ENCODE peak calls at places on chromosomes 1 and 21, in six cellular contexts. U is lung, N is uterus, M is A549, H is mesendoderm, S is tibial nerve. W is an unnamed sample.

GRCh38 chr1:19840228-19840627 is 25.1 kb upstream of the RNF186 start:
- DNase-seq in U (no peak), N (no peak), M (no peak), H (no peak), S (no peak), W (no peak)

GRCh38 chr1:109482796-109483638 is 688 bp upstream of the ATXN7L2 start:
- DNase-seq in U (no peak), N (peak; percentile 58), M (no peak), H (no peak), S (no peak), W (no peak)

GRCh38 chr1:115762792-115763191 is 5.7 kb downstream of the CASQ2 start:
- DNase-seq in U (no peak), N (no peak), M (no peak), H (no peak), S (no peak), W (no peak)

GRCh38 chr1:221987860-221988520 is 246.1 kb upstream of the DUSP10 start:
- DNase-seq in U (no peak), N (no peak), M (peak; percentile 33), H (peak; percentile 45), S (no peak), W (no peak)

GRCh38 chr1:226662704-226663326 is 76.3 kb downstream of the ITPKB start:
- DNase-seq in U (peak; percentile 72), N (peak; percentile 77), M (peak; percentile 40), H (peak; percentile 83), S (peak; percentile 71), W (peak; percentile 25)

GRCh38 chr1:11216074-11216473 is 26.9 kb downstream of the ANGPTL7 start:
- DNase-seq in U (no peak), N (no peak), M (no peak), H (no peak), S (no peak), W (no peak)

GRCh38 chr1:162918111-162918754 is 57.3 kb upstream of the CCDC190 start:
- DNase-seq in U (no peak), N (no peak), M (no peak), H (no peak), S (no peak), W (no peak)

GRCh38 chr21:25507522-25507921 is 99.8 kb downstream of the MRPL39 start:
- DNase-seq in U (no peak), N (no peak), M (peak; percentile 2), H (peak; percentile 26), S (no peak), W (no peak)

GRCh38 chr1:235056937-235057336 is 71.7 kb downstream of the TOMM20 start:
- DNase-seq in U (no peak), N (no peak), M (peak; percentile 68), H (no peak), S (no peak), W (no peak)

GRCh38 chr1:199173356-199173755 is 534.5 kb downstream of the PTPRC start:
- DNase-seq in U (no peak), N (no peak), M (no peak), H (no peak), S (no peak), W (no peak)

GRCh38 chr1:4058706-4059105 is 158.6 kb upstream of the C1orf174 start:
- DNase-seq in U (no peak), N (no peak), M (no peak), H (no peak), S (no peak), W (no peak)

GRCh38 chr1:164769504-164770148 is 210.6 kb downstream of the PBX1 start:
- DNase-seq in U (no peak), N (no peak), M (no peak), H (no peak), S (no peak), W (no peak)

GRCh38 chr1:92567211-92567868 is 80.6 kb upstream of the GFI1 start:
- DNase-seq in U (no peak), N (no peak), M (no peak), H (no peak), S (no peak), W (no peak)

GRCh38 chr1:9628541-9629444 is 22.7 kb upstream of the PIK3CD start:
- DNase-seq in U (no peak), N (no peak), M (no peak), H (no peak), S (no peak), W (no peak)

GRCh38 chr1:211335507-211336157 is 9.0 kb downstream of the TRAF5 start:
- DNase-seq in U (no peak), N (no peak), M (no peak), H (no peak), S (no peak), W (no peak)

GRCh38 chr1:3883194-3883920 is 16.7 kb downstream of the C1orf174 start:
- DNase-seq in U (no peak), N (no peak), M (no peak), H (no peak), S (no peak), W (no peak)

GRCh38 chr21:45523411-45524101 is 18.7 kb downstream of the SLC19A1 start:
- DNase-seq in U (no peak), N (peak; percentile 12), M (no peak), H (no peak), S (peak; percentile 11), W (no peak)

GRCh38 chr21:43936186-43936967 is 71.4 kb downstream of the AGPAT3 start:
- DNase-seq in U (no peak), N (no peak), M (no peak), H (no peak), S (no peak), W (peak; percentile 16)

GRCh38 chr1:30852026-30852425 is 56.5 kb downstream of the SDC3 start:
- DNase-seq in U (peak; percentile 85), N (no peak), M (peak; percentile 11), H (no peak), S (peak; percentile 56), W (no peak)

GRCh38 chr1:219927298-219927955 is 930 bp downstream of the SLC30A10 start:
- DNase-seq in U (no peak), N (no peak), M (no peak), H (no peak), S (no peak), W (no peak)

GRCh38 chr1:219927956-219928790 is at the start of gene SLC30A10:
- DNase-seq in U (no peak), N (no peak), M (peak; percentile 18), H (peak; percentile 37), S (no peak), W (peak; percentile 38)

GRCh38 chr1:219924348-219924747 is 4.0 kb downstream of the SLC30A10 start:
- DNase-seq in U (no peak), N (no peak), M (no peak), H (no peak), S (no peak), W (no peak)

GRCh38 chr1:219928791-219929118 is 398 bp upstream of the SLC30A10 start:
- DNase-seq in U (no peak), N (no peak), M (no peak), H (no peak), S (no peak), W (no peak)

DNA sequence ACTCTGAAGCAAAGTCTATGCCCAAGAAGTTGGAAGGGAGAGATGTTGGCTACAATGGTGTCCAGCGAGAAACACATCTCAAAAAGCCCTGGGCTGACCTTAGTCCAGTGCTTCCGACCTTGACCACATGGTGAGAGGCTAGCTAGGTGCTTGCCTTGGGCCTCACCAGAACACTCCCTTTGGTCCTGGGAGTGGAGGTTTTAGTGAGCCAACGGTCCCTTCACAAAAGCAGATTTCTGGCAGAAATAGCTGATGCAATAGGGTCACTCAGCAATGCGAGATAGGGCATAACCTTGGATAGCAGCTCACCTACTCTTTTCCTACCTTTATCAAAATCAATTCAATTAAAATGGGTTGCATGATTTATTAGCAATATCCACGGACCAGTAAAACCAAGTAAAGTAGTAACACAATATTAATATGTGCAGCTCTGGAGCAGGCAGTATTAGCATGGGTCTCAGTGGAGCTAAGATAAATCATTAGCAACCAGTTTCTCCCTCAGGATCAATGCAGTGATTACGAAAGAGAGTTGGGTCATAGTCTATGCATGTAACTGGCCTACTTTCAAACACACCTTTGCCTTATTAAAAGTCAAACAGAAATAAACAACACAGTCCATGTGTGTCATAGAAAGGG is 1.9 kb downstream of the SLC30A10 start:
- DNase-seq in U (no peak), N (no peak), M (no peak), H (no peak), S (no peak), W (no peak)
- H3K27ac ChIP-seq in U (no peak overlapping the region), N (no peak overlapping the region), M (no peak overlapping the region), H (no peak overlapping the region), S (no peak overlapping the region), W (no peak overlapping the region)

DNA sequence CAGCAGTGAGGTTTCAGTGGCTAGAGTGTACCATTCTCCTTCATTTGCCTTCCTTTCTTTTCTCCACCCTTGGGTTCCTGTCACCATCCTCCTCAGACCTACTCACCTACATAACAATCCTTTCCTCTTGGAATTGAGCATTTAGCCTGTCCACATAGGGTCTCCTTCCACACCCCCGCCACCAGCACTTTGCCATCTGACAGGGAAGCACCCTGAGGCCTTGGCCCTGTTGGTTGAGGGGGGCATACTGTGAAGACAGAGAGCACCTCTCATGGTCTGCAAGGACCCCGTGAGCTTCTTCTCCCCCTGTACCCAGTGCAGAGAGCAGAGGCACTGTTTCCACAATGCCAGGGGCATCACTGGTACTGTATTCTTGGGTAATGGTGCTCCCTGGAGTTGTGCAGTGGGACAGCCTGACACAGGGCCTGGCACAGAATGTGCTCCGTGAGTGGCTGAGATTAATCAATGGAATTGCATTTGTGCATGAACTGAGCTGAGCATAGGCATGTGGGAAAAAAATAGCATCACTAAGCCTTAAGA is 14.9 kb upstream of the SLC5A9 start:
- DNase-seq in U (no peak), N (no peak), M (no peak), H (no peak), S (no peak), W (no peak)
- H3K27ac ChIP-seq in U (no peak overlapping the region), N (no peak overlapping the region), M (no peak overlapping the region), H (peak overlapping the region; percentile 22), S (no peak overlapping the region), W (no peak overlapping the region)

GRCh38 chr1:159828176-159828575 is 1.5 kb downstream of the SLAMF8 start:
- DNase-seq in U (no peak), N (no peak), M (no peak), H (no peak), S (no peak), W (no peak)

GRCh38 chr1:159827102-159827490 is 423 bp downstream of the SLAMF8 start:
- DNase-seq in U (no peak), N (no peak), M (no peak), H (no peak), S (no peak), W (no peak)

GRCh38 chr1:159825564-159825963 is 1.1 kb upstream of the SLAMF8 start:
- DNase-seq in U (no peak), N (no peak), M (no peak), H (no peak), S (no peak), W (no peak)

GRCh38 chr1:159827549-159827948 is 876 bp downstream of the SLAMF8 start:
- DNase-seq in U (no peak), N (no peak), M (no peak), H (no peak), S (no peak), W (no peak)

GRCh38 chr1:159826436-159827101 is at the start of gene SLAMF8:
- DNase-seq in U (peak; percentile 40), N (no peak), M (no peak), H (no peak), S (no peak), W (no peak)
- H3K27ac ChIP-seq in U (no peak within 1 kb of the TSS), N (no peak within 1 kb of the TSS), M (no peak within 1 kb of the TSS), H (no peak within 1 kb of the TSS), S (no peak within 1 kb of the TSS), W (no peak within 1 kb of the TSS)

DNA sequence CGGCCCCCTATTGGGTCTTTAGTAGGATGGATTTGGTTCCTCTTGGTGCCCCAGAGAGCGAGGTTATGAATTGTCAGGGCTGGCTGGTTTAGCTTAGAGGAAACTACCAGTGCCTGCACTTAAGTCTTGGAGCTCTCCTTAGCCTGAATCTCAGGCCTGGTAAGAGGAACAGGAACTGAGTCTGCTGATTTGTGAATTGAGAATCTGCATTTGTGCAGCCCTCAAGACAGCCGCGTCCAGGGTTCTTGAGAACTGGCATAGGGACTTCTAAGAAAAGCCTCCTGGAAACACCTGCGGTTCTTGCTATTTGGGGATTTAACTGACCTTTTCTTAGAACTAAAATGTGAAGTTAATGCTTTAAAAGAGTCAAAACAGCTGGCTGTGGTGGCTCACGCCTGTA is 1.7 kb downstream of the NECAP2 start:
- DNase-seq in U (no peak), N (no peak), M (no peak), H (no peak), S (no peak), W (no peak)
- H3K27ac ChIP-seq in U (no peak overlapping the region), N (no peak overlapping the region), M (no peak overlapping the region), H (no peak overlapping the region), S (no peak overlapping the region), W (no peak overlapping the region)

W was measured in caudate nucleus.